ENCODE peak calls at places on chromosome 20, in four cellular contexts. C is HepG2, X is progenitor cell of endocrine pancreas, O is neural crest cell. R is an unnamed sample.

GRCh38 chr20:10921491-10922010 is 247.8 kb upstream of the JAG1 start:
- DNase-seq in C (no peak), X (no peak), O (no peak), R (no peak)

GRCh38 chr20:63246490-63247284 is 7.6 kb downstream of the NKAIN4 start:
- DNase-seq in C (no peak), X (no peak), O (no peak), R (peak; percentile 41)

GRCh38 chr20:19835533-19836222 is 77.6 kb downstream of the RIN2 start:
- DNase-seq in C (no peak), X (no peak), O (no peak), R (no peak)

GRCh38 chr20:19747903-19748302 is 10.2 kb upstream of the RIN2 start:
- DNase-seq in C (no peak), X (no peak), O (no peak), R (no peak)

GRCh38 chr20:54103067-54103761 is 32.8 kb upstream of the BCAS1 start:
- DNase-seq in C (peak; percentile 96), X (peak; percentile 51), O (peak; percentile 78), R (peak; percentile 88)

GRCh38 chr20:1415667-1416468 is 23.0 kb upstream of the FKBP1A start:
- DNase-seq in C (peak; percentile 91), X (no peak), O (no peak), R (no peak)

GRCh38 chr20:50758469-50758868 is 27.1 kb downstream of the PARD6B start:
- DNase-seq in C (no peak), X (no peak), O (no peak), R (no peak)

GRCh38 chr20:57309544-57310115 is 20.0 kb upstream of the SPO11 start:
- DNase-seq in C (no peak), X (no peak), O (no peak), R (no peak)

GRCh38 chr20:49045440-49046086 is 549 bp upstream of the CSE1L start:
- DNase-seq in C (peak; percentile 29), X (no peak), O (no peak), R (peak; percentile 25)

GRCh38 chr20:60507087-60507684 is 549.0 kb downstream of the CDH26 start:
- DNase-seq in C (no peak), X (no peak), O (no peak), R (no peak)

GRCh38 chr20:31494131-31494530 is 19.0 kb downstream of the REM1 start:
- DNase-seq in C (peak; percentile 81), X (no peak), O (peak; percentile 25), R (peak; percentile 34)
- TF ChIP-seq CTCF in C (peak; percentile 63), X (peak; percentile 42), O (peak; percentile 55), R (peak; percentile 42)

GRCh38 chr20:46689754-46690085 is 476 bp upstream of the TP53RK start:
- DNase-seq in C (no peak), X (no peak), O (no peak), R (no peak)

GRCh38 chr20:46683939-46684750 is 5.1 kb downstream of the TP53RK start:
- DNase-seq in C (no peak), X (no peak), O (peak; percentile 35), R (peak; percentile 19)

GRCh38 chr20:46689082-46689753 is at the start of gene TP53RK:
- DNase-seq in C (peak; percentile 81), X (peak; percentile 91), O (peak; percentile 95), R (peak; percentile 95)

GRCh38 chr20:46690219-46691111 is 1.2 kb upstream of the TP53RK start:
- DNase-seq in C (no peak), X (no peak), O (no peak), R (no peak)

GRCh38 chr20:46688151-46689081 is 828 bp downstream of the TP53RK start:
- DNase-seq in C (no peak), X (no peak), O (no peak), R (no peak)
- TF ChIP-seq CTCF in C (no peak), X (no peak), O (no peak), R (no peak)

GRCh38 chr20:25285091-25285647 is 37.3 kb downstream of the PYGB start:
- DNase-seq in C (no peak), X (no peak), O (no peak), R (no peak)
- TF ChIP-seq CTCF in C (no peak), X (peak; percentile 12), O (peak; percentile 16), R (no peak)

GRCh38 chr20:15063077-15063476 is 725.7 kb upstream of the FLRT3 start:
- DNase-seq in C (no peak), X (no peak), O (no peak), R (no peak)

GRCh38 chr20:15069355-15069754 is 731.9 kb upstream of the FLRT3 start:
- DNase-seq in C (no peak), X (no peak), O (no peak), R (no peak)

GRCh38 chr20:15071010-15071808 is 733.8 kb upstream of the FLRT3 start:
- DNase-seq in C (no peak), X (no peak), O (no peak), R (no peak)

GRCh38 chr20:15065794-15066193 is 728.4 kb upstream of the FLRT3 start:
- DNase-seq in C (no peak), X (no peak), O (no peak), R (no peak)

GRCh38 chr20:15068486-15068885 is 731.1 kb upstream of the FLRT3 start:
- DNase-seq in C (no peak), X (no peak), O (no peak), R (no peak)
- TF ChIP-seq CTCF in C (no peak), X (no peak), O (no peak), R (no peak)

R was measured in endothelial cell.